ENCODE peak calls at places on chromosomes 5 and 9, in four cellular contexts. One of them, this sample, is unnamed.
A peak's percentile ranks its signal among the peaks of the same experiment; 100 is the strongest.

GRCh38 chr5:67032921-67033664 is 163.5 kb downstream of the CD180 start:
- DNase-seq in activated CD4-positive, CD25-positive, alpha-beta regulatory T cell treated with anti-CD3 and anti-CD28 coated beads, Interleukin-2, amount 50 U/mL, for 72 hours: no peak
- DNase-seq in PC-3: no peak
- DNase-seq in NCI-H69: no peak
- DNase-seq in this sample: no peak

GRCh38 chr9:79644601-79645000 is 72.8 kb downstream of the TLE4 start:
- DNase-seq in PC-3: no peak
- DNase-seq in NCI-H69: no peak
- DNase-seq in activated CD4-positive, CD25-positive, alpha-beta regulatory T cell treated with anti-CD3 and anti-CD28 coated beads, Interleukin-2, amount 50 U/mL, for 72 hours: no peak
- DNase-seq in this sample: no peak

GRCh38 chr9:8871396-8871795 is 1071.8 kb upstream of the DMAC1 start:
- DNase-seq in activated CD4-positive, CD25-positive, alpha-beta regulatory T cell treated with anti-CD3 and anti-CD28 coated beads, Interleukin-2, amount 50 U/mL, for 72 hours: no peak
- DNase-seq in NCI-H69: no peak
- DNase-seq in PC-3: no peak
- DNase-seq in this sample: no peak

GRCh38 chr5:76402880-76403712 is at the start of gene IQGAP2:
- DNase-seq in PC-3: peak; percentile 27
- DNase-seq in NCI-H69: peak; percentile 71
- DNase-seq in activated CD4-positive, CD25-positive, alpha-beta regulatory T cell treated with anti-CD3 and anti-CD28 coated beads, Interleukin-2, amount 50 U/mL, for 72 hours: peak; percentile 78
- DNase-seq in this sample: peak; percentile 72

GRCh38 chr9:105963700-105964099 is 269.4 kb downstream of the TMEM38B start:
- DNase-seq in PC-3: no peak
- DNase-seq in NCI-H69: no peak
- DNase-seq in activated CD4-positive, CD25-positive, alpha-beta regulatory T cell treated with anti-CD3 and anti-CD28 coated beads, Interleukin-2, amount 50 U/mL, for 72 hours: no peak
- DNase-seq in this sample: no peak

GRCh38 chr5:176825957-176826356 is 15.6 kb downstream of the UNC5A start:
- DNase-seq in PC-3: no peak
- DNase-seq in NCI-H69: no peak
- DNase-seq in activated CD4-positive, CD25-positive, alpha-beta regulatory T cell treated with anti-CD3 and anti-CD28 coated beads, Interleukin-2, amount 50 U/mL, for 72 hours: no peak
- DNase-seq in this sample: no peak

GRCh38 chr5:1835431-1835830 is 34.2 kb downstream of the NDUFS6 start:
- DNase-seq in activated CD4-positive, CD25-positive, alpha-beta regulatory T cell treated with anti-CD3 and anti-CD28 coated beads, Interleukin-2, amount 50 U/mL, for 72 hours: no peak
- DNase-seq in PC-3: no peak
- DNase-seq in NCI-H69: no peak
- DNase-seq in this sample: no peak

GRCh38 chr9:97412628-97413382 is 909 bp downstream of the TDRD7 start:
- DNase-seq in activated CD4-positive, CD25-positive, alpha-beta regulatory T cell treated with anti-CD3 and anti-CD28 coated beads, Interleukin-2, amount 50 U/mL, for 72 hours: no peak
- DNase-seq in PC-3: peak; percentile 24
- DNase-seq in NCI-H69: peak; percentile 68
- DNase-seq in this sample: no peak

GRCh38 chr9:103364753-103365152 is 369.6 kb downstream of the CYLC2 start:
- DNase-seq in NCI-H69: no peak
- DNase-seq in activated CD4-positive, CD25-positive, alpha-beta regulatory T cell treated with anti-CD3 and anti-CD28 coated beads, Interleukin-2, amount 50 U/mL, for 72 hours: no peak
- DNase-seq in PC-3: peak; percentile 18
- DNase-seq in this sample: no peak

GRCh38 chr5:133081036-133081435 is 29.2 kb downstream of the HSPA4 start:
- DNase-seq in NCI-H69: peak; percentile 15
- DNase-seq in activated CD4-positive, CD25-positive, alpha-beta regulatory T cell treated with anti-CD3 and anti-CD28 coated beads, Interleukin-2, amount 50 U/mL, for 72 hours: no peak
- DNase-seq in PC-3: no peak
- DNase-seq in this sample: no peak

GRCh38 chr5:169020102-169020501 is 280.8 kb downstream of the SLIT3 start:
- DNase-seq in activated CD4-positive, CD25-positive, alpha-beta regulatory T cell treated with anti-CD3 and anti-CD28 coated beads, Interleukin-2, amount 50 U/mL, for 72 hours: no peak
- DNase-seq in NCI-H69: no peak
- DNase-seq in PC-3: no peak
- DNase-seq in this sample: no peak